ENCODE peak calls at places on chromosomes 1 and 21, in four cellular contexts. One of them, this sample, is unnamed. For H3K27me3, the result is how much of the 10 kb centered on the place peaks cover.

GRCh38 chr1:241637046-241637590 is 3.1 kb downstream of the CHML start:
- DNase-seq in cardiac muscle cell: peak
- DNase-seq in bronchial epithelial cell: peak
- DNase-seq in kidney epithelial cell: no peak
- DNase-seq in this sample: no peak

GRCh38 chr1:32753532-32754281 is 51.1 kb upstream of the SYNC start:
- DNase-seq in cardiac muscle cell: peak
- DNase-seq in bronchial epithelial cell: peak
- DNase-seq in kidney epithelial cell: no peak
- DNase-seq in this sample: no peak

GRCh38 chr21:42837421-42838211 is 41.7 kb downstream of the WDR4 start:
- DNase-seq in bronchial epithelial cell: no peak
- DNase-seq in cardiac muscle cell: no peak
- DNase-seq in kidney epithelial cell: no peak
- DNase-seq in this sample: no peak

GRCh38 chr1:106944721-106945120 is 111.8 kb upstream of the PRMT6 start:
- DNase-seq in kidney epithelial cell: no peak
- DNase-seq in cardiac muscle cell: no peak
- DNase-seq in bronchial epithelial cell: peak
- DNase-seq in this sample: no peak

GRCh38 chr1:93623875-93624274 is 57.8 kb downstream of the BCAR3 start:
- DNase-seq in cardiac muscle cell: peak
- DNase-seq in kidney epithelial cell: peak
- DNase-seq in bronchial epithelial cell: peak
- DNase-seq in this sample: peak

GRCh38 chr1:183674339-183674738 is 21.2 kb upstream of the APOBEC4 start:
- DNase-seq in bronchial epithelial cell: no peak
- DNase-seq in cardiac muscle cell: peak
- DNase-seq in kidney epithelial cell: no peak
- DNase-seq in this sample: no peak

GRCh38 chr1:156337052-156337887 is 822 bp downstream of the CCT3 start:
- DNase-seq in bronchial epithelial cell: peak
- DNase-seq in cardiac muscle cell: no peak
- DNase-seq in kidney epithelial cell: no peak
- DNase-seq in this sample: no peak

GRCh38 chr1:177945943-177946650 is 23.8 kb downstream of the SEC16B start:
- DNase-seq in kidney epithelial cell: no peak
- DNase-seq in cardiac muscle cell: peak
- DNase-seq in bronchial epithelial cell: peak
- DNase-seq in this sample: peak

GRCh38 chr1:229339520-229339919 is 3.3 kb downstream of the CCSAP start:
- DNase-seq in bronchial epithelial cell: no peak
- DNase-seq in cardiac muscle cell: no peak
- DNase-seq in kidney epithelial cell: no peak
- DNase-seq in this sample: no peak

GRCh38 chr1:105608713-105609112 is 1447.8 kb upstream of the PRMT6 start:
- DNase-seq in kidney epithelial cell: no peak
- DNase-seq in cardiac muscle cell: no peak
- DNase-seq in bronchial epithelial cell: peak
- DNase-seq in this sample: peak

GRCh38 chr1:184555665-184556641 is 169.1 kb downstream of the C1orf21 start:
- DNase-seq in bronchial epithelial cell: peak
- DNase-seq in cardiac muscle cell: no peak
- DNase-seq in kidney epithelial cell: no peak
- DNase-seq in this sample: peak

GRCh38 chr1:62904537-62904936 is 120.6 kb downstream of the ATG4C start:
- DNase-seq in kidney epithelial cell: no peak
- DNase-seq in cardiac muscle cell: no peak
- DNase-seq in bronchial epithelial cell: no peak
- DNase-seq in this sample: no peak

GRCh38 chr1:97384294-97384952 is 536.4 kb downstream of the DPYD start:
- DNase-seq in cardiac muscle cell: peak
- DNase-seq in kidney epithelial cell: no peak
- DNase-seq in bronchial epithelial cell: peak
- DNase-seq in this sample: peak

GRCh38 chr1:18546026-18546425 is 65.3 kb downstream of the KLHDC7A start:
- DNase-seq in cardiac muscle cell: no peak
- DNase-seq in bronchial epithelial cell: no peak
- DNase-seq in kidney epithelial cell: no peak
- DNase-seq in this sample: no peak

GRCh38 chr1:179178135-179178630 is 51.3 kb downstream of the ABL2 start:
- DNase-seq in bronchial epithelial cell: no peak
- DNase-seq in kidney epithelial cell: no peak
- DNase-seq in cardiac muscle cell: no peak
- DNase-seq in this sample: no peak

GRCh38 chr21:42859891-42860230 is 19.5 kb downstream of the WDR4 start:
- DNase-seq in kidney epithelial cell: no peak
- DNase-seq in bronchial epithelial cell: no peak
- DNase-seq in cardiac muscle cell: no peak
- DNase-seq in this sample: no peak

GRCh38 chr1:118931876-118932275 is 56.3 kb downstream of the TBX15 start:
- DNase-seq in kidney epithelial cell: no peak
- DNase-seq in cardiac muscle cell: no peak
- DNase-seq in bronchial epithelial cell: no peak
- DNase-seq in this sample: no peak

GRCh38 chr1:118927421-118927820 is 60.7 kb downstream of the TBX15 start:
- DNase-seq in bronchial epithelial cell: no peak
- DNase-seq in kidney epithelial cell: no peak
- DNase-seq in cardiac muscle cell: no peak
- DNase-seq in this sample: no peak

GRCh38 chr1:118927826-118928225 is 60.3 kb downstream of the TBX15 start:
- DNase-seq in cardiac muscle cell: no peak
- DNase-seq in bronchial epithelial cell: no peak
- DNase-seq in kidney epithelial cell: no peak
- DNase-seq in this sample: no peak

GRCh38 chr1:118926261-118926660 is 61.9 kb downstream of the TBX15 start:
- DNase-seq in cardiac muscle cell: no peak
- DNase-seq in bronchial epithelial cell: no peak
- DNase-seq in kidney epithelial cell: no peak
- DNase-seq in this sample: no peak

DNA sequence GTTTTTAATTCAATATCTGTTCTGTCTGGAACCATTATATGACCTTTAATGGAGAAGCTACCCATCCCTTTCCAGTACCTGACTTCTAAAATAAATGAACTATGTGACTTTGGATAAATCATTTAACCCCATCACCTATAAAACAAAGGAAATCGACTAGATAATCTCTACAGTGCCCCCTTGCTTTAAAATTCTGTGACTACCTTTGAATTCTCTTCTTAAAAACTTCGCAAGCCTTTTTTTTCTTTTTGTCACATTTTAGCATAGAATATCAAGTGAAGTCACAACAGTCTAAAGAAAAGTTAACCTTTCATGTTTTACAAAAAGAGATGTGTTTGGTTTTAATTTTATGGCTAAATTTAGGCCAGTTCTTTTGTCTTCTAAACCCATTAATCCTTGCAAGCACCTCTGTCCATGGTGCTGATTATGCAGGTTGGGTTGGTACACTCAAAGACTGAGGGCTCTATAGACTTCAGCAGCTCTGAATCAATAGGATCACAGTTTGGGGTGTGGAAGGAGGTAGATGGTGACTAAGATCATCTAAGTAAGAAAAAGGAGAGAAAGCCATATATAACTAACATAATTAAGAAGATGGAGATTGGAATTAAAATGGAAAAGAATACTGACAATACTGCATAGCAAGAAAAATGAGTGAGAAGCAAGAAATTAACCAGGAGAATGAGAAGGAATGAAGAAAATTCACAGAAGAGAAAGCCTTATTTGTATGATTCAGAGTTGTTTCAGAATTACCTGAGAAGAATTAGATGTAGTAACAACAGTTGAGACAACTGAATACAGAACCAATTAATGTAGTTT is 59.2 kb downstream of the TBX15 start:
- DNase-seq in kidney epithelial cell: no peak
- DNase-seq in bronchial epithelial cell: peak
- DNase-seq in cardiac muscle cell: peak
- DNase-seq in this sample: peak
- TF ChIP-seq CTCF in kidney epithelial cell: no peak
- TF ChIP-seq CTCF in bronchial epithelial cell: no peak
- TF ChIP-seq CTCF in cardiac muscle cell: no peak
- TF ChIP-seq CTCF in this sample: no peak

GRCh38 chr1:20546637-20547036 is 5.7 kb upstream of the FAM43B start:
- DNase-seq in kidney epithelial cell: no peak
- DNase-seq in bronchial epithelial cell: no peak
- DNase-seq in cardiac muscle cell: no peak
- DNase-seq in this sample: no peak
- H3K27me3 ChIP-seq in kidney epithelial cell: under half
- H3K27me3 ChIP-seq in bronchial epithelial cell: under half
- H3K27me3 ChIP-seq in cardiac muscle cell: under half
- H3K27me3 ChIP-seq in this sample: half or more

GRCh38 chr21:38938343-38938742 is 132.6 kb downstream of the ETS2 start:
- DNase-seq in kidney epithelial cell: no peak
- DNase-seq in cardiac muscle cell: peak
- DNase-seq in bronchial epithelial cell: no peak
- DNase-seq in this sample: no peak
- TF ChIP-seq CTCF in kidney epithelial cell: no peak
- TF ChIP-seq CTCF in cardiac muscle cell: no peak
- TF ChIP-seq CTCF in bronchial epithelial cell: no peak
- TF ChIP-seq CTCF in this sample: no peak

GRCh38 chr1:217087981-217088380 is 364.8 kb upstream of the ESRRG start:
- DNase-seq in kidney epithelial cell: no peak
- DNase-seq in bronchial epithelial cell: no peak
- DNase-seq in cardiac muscle cell: peak
- DNase-seq in this sample: no peak
- H3K27me3 ChIP-seq in kidney epithelial cell: under half
- H3K27me3 ChIP-seq in bronchial epithelial cell: under half
- H3K27me3 ChIP-seq in cardiac muscle cell: under half
- H3K27me3 ChIP-seq in this sample: under half

DNA sequence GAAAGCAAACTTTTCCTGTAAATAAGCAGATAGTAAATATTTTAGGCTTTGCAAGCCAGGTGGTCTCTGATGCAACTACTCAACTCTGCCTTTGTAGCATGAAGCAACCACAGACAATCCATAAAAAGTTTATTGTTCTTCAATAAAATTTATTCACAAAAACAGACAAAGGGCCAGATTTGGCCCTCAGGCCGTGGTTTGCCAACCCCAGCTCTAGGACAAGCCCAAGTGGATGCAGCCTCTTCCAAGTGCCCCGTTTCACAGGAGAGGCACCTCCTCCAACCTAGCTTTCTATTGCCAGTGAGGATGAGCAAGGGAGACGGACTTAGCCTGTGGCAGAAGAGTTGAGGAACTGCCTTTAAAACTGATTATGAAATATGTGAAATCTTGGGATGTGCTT is 105.4 kb downstream of the PSMG1 start:
- DNase-seq in bronchial epithelial cell: no peak
- DNase-seq in kidney epithelial cell: no peak
- DNase-seq in cardiac muscle cell: no peak
- DNase-seq in this sample: no peak
- TF ChIP-seq CTCF in bronchial epithelial cell: no peak
- TF ChIP-seq CTCF in kidney epithelial cell: no peak
- TF ChIP-seq CTCF in cardiac muscle cell: no peak
- TF ChIP-seq CTCF in this sample: no peak

GRCh38 chr1:34884961-34885360 is 25.4 kb upstream of the SMIM12 start:
- DNase-seq in kidney epithelial cell: no peak
- DNase-seq in cardiac muscle cell: no peak
- DNase-seq in bronchial epithelial cell: no peak
- DNase-seq in this sample: no peak

GRCh38 chr1:34889705-34890104 is 30.2 kb upstream of the SMIM12 start:
- DNase-seq in cardiac muscle cell: peak
- DNase-seq in bronchial epithelial cell: no peak
- DNase-seq in kidney epithelial cell: no peak
- DNase-seq in this sample: no peak

GRCh38 chr1:34887593-34887992 is 28.0 kb upstream of the SMIM12 start:
- DNase-seq in cardiac muscle cell: no peak
- DNase-seq in bronchial epithelial cell: no peak
- DNase-seq in kidney epithelial cell: no peak
- DNase-seq in this sample: no peak

GRCh38 chr1:34885405-34886247 is 26.1 kb upstream of the SMIM12 start:
- DNase-seq in bronchial epithelial cell: peak
- DNase-seq in cardiac muscle cell: peak
- DNase-seq in kidney epithelial cell: no peak
- DNase-seq in this sample: no peak

GRCh38 chr1:34884536-34884935 is 25.0 kb upstream of the SMIM12 start:
- DNase-seq in cardiac muscle cell: no peak
- DNase-seq in bronchial epithelial cell: no peak
- DNase-seq in kidney epithelial cell: no peak
- DNase-seq in this sample: no peak
- H3K27me3 ChIP-seq in cardiac muscle cell: half or more
- H3K27me3 ChIP-seq in bronchial epithelial cell: under half
- H3K27me3 ChIP-seq in kidney epithelial cell: under half
- H3K27me3 ChIP-seq in this sample: half or more